ENCODE peak calls at places on chromosomes 12 and 14, in ten cellular contexts. T, Q, S, C, A, R, W, K, L and I are unnamed samples.
A peak's percentile ranks its signal among the peaks of the same experiment; 100 is the strongest.

GRCh38 chr14:104678901-104679705 is 10.3 kb upstream of the INF2 start:
- DNase-seq in A (no peak), C (no peak), L (no peak), Q (no peak), T (no peak), K (no peak), S (no peak), W (no peak), R (no peak), I (no peak)

GRCh38 chr14:102293784-102294183 is 11.2 kb downstream of the MOK start:
- DNase-seq in A (no peak), S (no peak), C (no peak), T (no peak), K (no peak), Q (no peak), L (no peak), W (no peak), R (no peak), I (no peak)

GRCh38 chr12:52630104-52630500 is 11.7 kb upstream of the KRT73 start:
- DNase-seq in Q (no peak), L (no peak), A (no peak), S (no peak), K (no peak), C (no peak), R (no peak), W (no peak), T (no peak), I (no peak)

GRCh38 chr12:2891240-2892053 is 756 bp downstream of the TULP3 start:
- DNase-seq in Q (no peak), S (no peak), T (peak; percentile 67), K (no peak), A (no peak), W (peak; percentile 22), L (peak; percentile 20), C (peak; percentile 23), R (no peak), I (peak; percentile 87)

GRCh38 chr14:101318271-101318670 is 243.0 kb upstream of the DIO3 start:
- DNase-seq in A (no peak), K (no peak), R (no peak), Q (no peak), L (no peak), S (no peak), C (no peak), W (no peak), T (no peak), I (no peak)

GRCh38 chr12:563250-563781 is 99.9 kb downstream of the NINJ2 start:
- DNase-seq in A (no peak), C (peak; percentile 35), S (no peak), Q (no peak), R (peak; percentile 60), W (peak; percentile 53), L (peak; percentile 45), T (no peak), K (no peak), I (no peak)

GRCh38 chr12:98418357-98419075 is 96.9 kb upstream of the TMPO start:
- DNase-seq in T (peak; percentile 90), C (no peak), L (no peak), W (no peak), S (no peak), K (no peak), A (no peak), R (no peak), Q (no peak), I (no peak)

GRCh38 chr14:52885230-52885629 is 65.6 kb downstream of the FERMT2 start:
- DNase-seq in C (no peak), T (no peak), A (no peak), K (no peak), S (no peak), W (no peak), Q (no peak), L (no peak), R (no peak), I (no peak)

GRCh38 chr12:125324861-125325260 is 259.6 kb downstream of the AACS start:
- DNase-seq in W (no peak), T (no peak), R (no peak), Q (no peak), L (no peak), K (no peak), C (no peak), S (no peak), A (no peak), I (no peak)